ENCODE peak calls at places on chromosomes 11 and 22, in seven cellular contexts. W is NCI-H1092 treated with DMSO at 0.1 percent for 48 hours; H is stimulated activated naive CD8-positive, alpha-beta T cell treated with anti-CD3 and anti-CD28 coated beads, Interleukin-15, Interleukin-2, amounts not matched to agents 100 U/mL and 50 U/mL, for 24 hours; X is HT-29; O is OCI-M1; Q is naive thymus-derived CD4-positive, alpha-beta T cell; I is activated gamma-delta T cell treated with Interleukin-2 at 50 U/mL for 16 hours. U is an unnamed sample.
A peak's percentile ranks its signal among the peaks of the same experiment; 100 is the strongest.

GRCh38 chr11:129888451-129888850 is 6.9 kb downstream of the NFRKB start:
- DNase-seq in H (no peak), Q (peak; percentile 60), X (no peak), W (no peak), I (peak; percentile 20), O (no peak), U (no peak)

GRCh38 chr11:75323609-75324008 is 27.9 kb downstream of the ARRB1 start:
- DNase-seq in X (peak; percentile 93), W (no peak), I (no peak), Q (no peak), O (no peak), H (no peak), U (no peak)

GRCh38 chr22:20273720-20274119 is 5.6 kb upstream of the RTN4R start:
- DNase-seq in W (no peak), I (no peak), H (no peak), X (no peak), O (no peak), Q (no peak), U (no peak)

GRCh38 chr11:28878025-28878424 is 769.8 kb downstream of the METTL15 start:
- DNase-seq in Q (no peak), X (no peak), O (no peak), I (no peak), W (no peak), H (no peak), U (no peak)

GRCh38 chr11:35141538-35141937 is 2.6 kb downstream of the CD44 start:
- DNase-seq in Q (no peak), O (no peak), W (no peak), X (peak; percentile 78), H (peak; percentile 38), I (peak; percentile 29), U (no peak)

GRCh38 chr11:19557185-19557584 is 155.5 kb upstream of the NAV2 start:
- DNase-seq in X (no peak), O (no peak), I (no peak), W (no peak), H (no peak), Q (no peak), U (no peak)

GRCh38 chr11:44008698-44009097 is 39.1 kb upstream of the ACCSL start:
- DNase-seq in I (no peak), H (no peak), Q (no peak), O (no peak), W (no peak), X (no peak), U (no peak)

GRCh38 chr11:130157111-130157510 is 2.5 kb upstream of the ST14 start:
- DNase-seq in H (no peak), Q (no peak), O (no peak), X (no peak), W (no peak), I (no peak), U (no peak)

GRCh38 chr11:74366576-74366975 is 31.7 kb downstream of the PGM2L1 start:
- DNase-seq in O (no peak), X (no peak), I (no peak), W (no peak), H (no peak), Q (no peak), U (no peak)

GRCh38 chr11:124762624-124763155 is 600 bp upstream of the ESAM start:
- DNase-seq in O (peak; percentile 62), I (no peak), Q (no peak), H (no peak), W (no peak), X (peak; percentile 71), U (no peak)

GRCh38 chr11:7536102-7536501 is 22.3 kb downstream of the PPFIBP2 start:
- DNase-seq in X (peak; percentile 29), H (no peak), Q (no peak), I (no peak), O (peak; percentile 2), W (no peak), U (no peak)

GRCh38 chr22:22855617-22856308 is 31.9 kb upstream of the IGLL5 start:
- DNase-seq in Q (peak; percentile 20), H (peak; percentile 67), I (peak; percentile 41), X (no peak), O (peak; percentile 39), W (no peak), U (peak; percentile 29)

GRCh38 chr11:78189851-78190250 is 1.1 kb downstream of the USP35 start:
- DNase-seq in X (no peak), Q (no peak), H (no peak), W (no peak), O (peak; percentile 76), I (no peak), U (no peak)

GRCh38 chr11:92728628-92729027 is 240.8 kb upstream of the MTNR1B start:
- DNase-seq in W (no peak), H (no peak), X (no peak), O (no peak), Q (no peak), I (no peak), U (no peak)

GRCh38 chr11:13993096-13993760 is 30.7 kb downstream of the SPON1 start:
- DNase-seq in W (no peak), I (no peak), X (no peak), O (no peak), Q (no peak), H (no peak), U (no peak)

GRCh38 chr11:1568451-1568911 is 3.6 kb downstream of the DUSP8 start:
- DNase-seq in W (peak; percentile 46), H (no peak), Q (no peak), O (no peak), I (peak; percentile 67), X (no peak), U (no peak)

GRCh38 chr11:108854366-108854765 is 189.5 kb downstream of the DDX10 start:
- DNase-seq in W (no peak), X (no peak), H (no peak), I (no peak), O (peak; percentile 54), Q (peak; percentile 25), U (peak; percentile 24)

GRCh38 chr11:108871867-108872266 is 207.0 kb downstream of the DDX10 start:
- DNase-seq in H (no peak), X (no peak), Q (no peak), O (no peak), W (no peak), I (no peak), U (no peak)

GRCh38 chr11:119590651-119591308 is 138.2 kb downstream of the NECTIN1 start:
- DNase-seq in O (peak; percentile 59), Q (no peak), H (no peak), W (no peak), X (peak; percentile 8), I (no peak), U (no peak)

GRCh38 chr22:46425011-46425410 is 89.5 kb downstream of the TRMU start:
- DNase-seq in I (no peak), O (no peak), X (no peak), Q (no peak), H (no peak), W (no peak), U (no peak)

GRCh38 chr11:123137496-123138270 is 57.4 kb downstream of the CLMP start:
- DNase-seq in I (no peak), X (no peak), O (no peak), W (peak; percentile 90), Q (no peak), H (no peak), U (no peak)

GRCh38 chr11:126917531-126918204 is 82.9 kb downstream of the KIRREL3 start:
- DNase-seq in X (peak; percentile 73), Q (no peak), H (no peak), O (peak; percentile 36), W (no peak), I (no peak), U (no peak)

GRCh38 chr11:115198301-115198700 is 305.9 kb downstream of the CADM1 start:
- DNase-seq in X (no peak), H (no peak), I (no peak), W (peak; percentile 44), O (no peak), Q (no peak), U (no peak)

GRCh38 chr11:86790073-86790727 is 10.1 kb upstream of the PRSS23 start:
- DNase-seq in H (no peak), O (peak; percentile 91), X (peak; percentile 45), I (no peak), Q (no peak), W (no peak), U (no peak)

GRCh38 chr11:28743101-28743550 is 634.9 kb downstream of the METTL15 start:
- DNase-seq in H (no peak), X (peak; percentile 20), I (no peak), O (no peak), Q (no peak), W (peak; percentile 15), U (no peak)

GRCh38 chr11:118067006-118067405 is 9.9 kb upstream of the TMPRSS4 start:
- DNase-seq in H (no peak), W (no peak), O (no peak), Q (no peak), I (no peak), X (no peak), U (no peak)

GRCh38 chr22:46390652-46391301 is 55.3 kb downstream of the TRMU start:
- DNase-seq in I (no peak), X (peak; percentile 73), H (no peak), O (no peak), W (peak; percentile 42), Q (no peak), U (no peak)

GRCh38 chr11:5004429-5005274 is 10.0 kb downstream of the OR51L1 start:
- DNase-seq in X (peak; percentile 84), I (no peak), H (peak; percentile 24), Q (no peak), W (peak; percentile 65), O (peak; percentile 85), U (no peak)

GRCh38 chr11:32584921-32585320 is 1.3 kb downstream of the EIF3M start:
- DNase-seq in O (peak; percentile 45), H (no peak), Q (no peak), X (peak; percentile 39), I (no peak), W (no peak), U (no peak)

GRCh38 chr22:39170825-39171622 is 18.5 kb upstream of the CBX7 start:
- DNase-seq in H (peak; percentile 91), Q (peak; percentile 86), W (peak; percentile 42), X (peak; percentile 82), O (peak; percentile 85), I (peak; percentile 84), U (peak; percentile 85)

GRCh38 chr22:40463017-40463631 is 92.7 kb downstream of the SGSM3 start:
- DNase-seq in O (peak; percentile 88), H (peak; percentile 59), I (peak; percentile 50), X (no peak), W (no peak), Q (peak; percentile 57), U (peak; percentile 57)

GRCh38 chr22:28172948-28173360 is 253.9 kb upstream of the PITPNB start:
- DNase-seq in Q (no peak), I (no peak), W (no peak), H (no peak), X (peak; percentile 65), O (no peak), U (no peak)

GRCh38 chr11:63839508-63840355 is 822 bp downstream of the MARK2 start:
- DNase-seq in Q (no peak), H (peak; percentile 47), W (peak; percentile 46), X (peak; percentile 58), I (no peak), O (peak; percentile 58), U (no peak)

GRCh38 chr11:15166204-15166603 is 51.5 kb downstream of the INSC start:
- DNase-seq in W (no peak), I (no peak), Q (no peak), O (no peak), X (no peak), H (no peak), U (no peak)

GRCh38 chr11:2378527-2379210 is 1.6 kb downstream of the CD81 start:
- DNase-seq in O (no peak), H (no peak), Q (no peak), X (no peak), W (no peak), I (no peak), U (no peak)

GRCh38 chr11:73729594-73730206 is 31.2 kb downstream of the RAB6A start:
- DNase-seq in I (no peak), O (peak; percentile 85), Q (no peak), X (peak; percentile 45), H (peak; percentile 15), W (no peak), U (no peak)